ENCODE peak calls at places on chromosomes 6 and 20, in five cellular contexts. K, X, Q, Z and N are unnamed samples.

GRCh38 chr20:23327617-23328333 is 22.8 kb upstream of the NXT1 start:
- DNase-seq in K (no peak), X (no peak), Q (no peak), Z (no peak), N (no peak)

GRCh38 chr6:159435701-159436100 is 257.3 kb downstream of the SOD2 start:
- DNase-seq in K (no peak), X (no peak), Q (no peak), Z (no peak), N (no peak)

GRCh38 chr20:1792274-1792673 is 102.9 kb upstream of the SIRPA start:
- DNase-seq in K (no peak), X (no peak), Q (no peak), Z (no peak), N (no peak)

GRCh38 chr20:25242231-25242630 is 5.7 kb upstream of the PYGB start:
- DNase-seq in K (no peak), X (no peak), Q (no peak), Z (peak), N (no peak)

GRCh38 chr20:10217517-10218410 is 866 bp upstream of the SNAP25 start:
- DNase-seq in K (no peak), X (peak), Q (peak), Z (no peak), N (no peak)

GRCh38 chr6:24385536-24386269 is 17.0 kb upstream of the MRS2 start:
- DNase-seq in K (no peak), X (no peak), Q (no peak), Z (no peak), N (no peak)

GRCh38 chr6:151661928-151662327 is 145.6 kb upstream of the ESR1 start:
- DNase-seq in K (no peak), X (no peak), Q (no peak), Z (no peak), N (no peak)

GRCh38 chr20:9235518-9235917 is 166.6 kb downstream of the PLCB4 start:
- DNase-seq in K (no peak), X (no peak), Q (peak), Z (no peak), N (no peak)

GRCh38 chr20:48843125-48843806 is 15.5 kb upstream of the PREX1 start:
- DNase-seq in K (no peak), X (no peak), Q (peak), Z (no peak), N (no peak)

GRCh38 chr20:62305765-62306431 is 3.1 kb downstream of the ADRM1 start:
- DNase-seq in K (no peak), X (no peak), Q (no peak), Z (no peak), N (no peak)

GRCh38 chr6:18314317-18314997 is 50.1 kb upstream of the DEK start:
- DNase-seq in K (no peak), X (no peak), Q (peak), Z (no peak), N (no peak)

GRCh38 chr6:152312434-152312833 is 324.7 kb downstream of the SYNE1 start:
- DNase-seq in K (no peak), X (no peak), Q (no peak), Z (no peak), N (no peak)

GRCh38 chr20:38752029-38752428 is 3.8 kb downstream of the ACTR5 start:
- DNase-seq in K (no peak), X (no peak), Q (no peak), Z (no peak), N (no peak)

GRCh38 chr6:18741741-18742140 is 354.6 kb downstream of the RNF144B start:
- DNase-seq in K (no peak), X (no peak), Q (no peak), Z (no peak), N (no peak)

GRCh38 chr6:110681543-110682459 is 133.5 kb downstream of the CDK19 start:
- DNase-seq in K (no peak), X (no peak), Q (no peak), Z (no peak), N (no peak)

GRCh38 chr6:70314240-70314639 is 11.4 kb upstream of the COL9A1 start:
- DNase-seq in K (no peak), X (no peak), Q (no peak), Z (no peak), N (no peak)

GRCh38 chr6:422423-423061 is 31.0 kb downstream of the IRF4 start:
- DNase-seq in K (no peak), X (peak), Q (peak), Z (no peak), N (peak)

GRCh38 chr6:166286831-166287271 is 21.3 kb downstream of the PRR18 start:
- DNase-seq in K (no peak), X (no peak), Q (no peak), Z (no peak), N (no peak)

GRCh38 chr20:53602661-53603060 is 9.0 kb upstream of the ZNF217 start:
- DNase-seq in K (no peak), X (no peak), Q (no peak), Z (no peak), N (no peak)

GRCh38 chr6:73308712-73309533 is 45.2 kb downstream of the DPPA5 start:
- DNase-seq in K (no peak), X (peak), Q (peak), Z (peak), N (no peak)

GRCh38 chr6:153424719-153425400 is 293.8 kb upstream of the RGS17 start:
- DNase-seq in K (no peak), X (no peak), Q (no peak), Z (no peak), N (no peak)